ENCODE peak calls at places on chromosomes 6 and 20, in six cellular contexts. U, J, I, C, H and F are unnamed samples.

GRCh38 chr6:1598433-1598832 is 11.3 kb upstream of the FOXC1 start:
- DNase-seq in U (no peak), J (no peak), I (no peak), C (no peak), H (no peak), F (no peak)

GRCh38 chr6:28802417-28803336 is 121.1 kb downstream of the TRIM27 start:
- DNase-seq in U (no peak), J (no peak), I (peak), C (no peak), H (peak), F (peak)

GRCh38 chr20:61185181-61185580 is 66.9 kb upstream of the CDH4 start:
- DNase-seq in U (no peak), J (no peak), I (peak), C (no peak), H (no peak), F (no peak)

GRCh38 chr6:42947950-42948349 is 12.6 kb upstream of the GNMT start:
- DNase-seq in U (no peak), J (no peak), I (no peak), C (no peak), H (no peak), F (no peak)

GRCh38 chr6:98957440-98957839 is 9.7 kb upstream of the FBXL4 start:
- DNase-seq in U (peak), J (no peak), I (peak), C (no peak), H (no peak), F (peak)

GRCh38 chr6:136035378-136036070 is 184.0 kb downstream of the PDE7B start:
- DNase-seq in U (no peak), J (no peak), I (no peak), C (no peak), H (no peak), F (no peak)

GRCh38 chr6:127514396-127515227 is 4.5 kb downstream of the MTCL3 start:
- DNase-seq in U (no peak), J (no peak), I (no peak), C (peak), H (no peak), F (no peak)

GRCh38 chr6:125781307-125781868 is 9.4 kb upstream of the NCOA7 start:
- DNase-seq in U (peak), J (peak), I (no peak), C (no peak), H (no peak), F (peak)

GRCh38 chr6:88349511-88349910 is 183.4 kb upstream of the CNR1 start:
- DNase-seq in U (no peak), J (no peak), I (no peak), C (no peak), H (no peak), F (no peak)

GRCh38 chr20:61846741-61847419 is 218.8 kb downstream of the TAF4 start:
- DNase-seq in U (no peak), J (no peak), I (no peak), C (no peak), H (no peak), F (no peak)

GRCh38 chr6:28474441-28475219 is 31.3 kb upstream of the ZSCAN23 start:
- DNase-seq in U (peak), J (no peak), I (peak), C (no peak), H (peak), F (peak)

GRCh38 chr6:162179196-162179951 is 548.2 kb downstream of the PRKN start:
- DNase-seq in U (no peak), J (no peak), I (no peak), C (no peak), H (no peak), F (no peak)

GRCh38 chr6:36713846-36714245 is 16.2 kb downstream of the RAB44 start:
- DNase-seq in U (no peak), J (no peak), I (no peak), C (no peak), H (no peak), F (no peak)

GRCh38 chr20:50721881-50722281 is 9.5 kb upstream of the PARD6B start:
- DNase-seq in U (no peak), J (no peak), I (no peak), C (no peak), H (no peak), F (no peak)

GRCh38 chr6:75207211-75207984 is 1.5 kb upstream of the COL12A1 start:
- DNase-seq in U (no peak), J (no peak), I (no peak), C (no peak), H (no peak), F (no peak)

GRCh38 chr6:83891586-83891985 is 32.1 kb downstream of the CYB5R4 start:
- DNase-seq in U (no peak), J (no peak), I (no peak), C (no peak), H (no peak), F (no peak)

GRCh38 chr20:14383326-14383725 is 45.9 kb upstream of the FLRT3 start:
- DNase-seq in U (no peak), J (no peak), I (no peak), C (no peak), H (no peak), F (no peak)

GRCh38 chr20:53555081-53555480 is 38.6 kb downstream of the ZNF217 start:
- DNase-seq in U (no peak), J (no peak), I (no peak), C (no peak), H (no peak), F (peak)

GRCh38 chr6:124960757-124961467 is 1.3 kb upstream of the RNF217 start:
- DNase-seq in U (no peak), J (no peak), I (no peak), C (no peak), H (peak), F (no peak)

GRCh38 chr20:16953858-16954257 is 205.7 kb downstream of the OTOR start:
- DNase-seq in U (no peak), J (no peak), I (no peak), C (no peak), H (no peak), F (no peak)

GRCh38 chr6:67916389-67916788 is 718.7 kb upstream of the ADGRB3 start:
- DNase-seq in U (peak), J (no peak), I (peak), C (no peak), H (no peak), F (no peak)

GRCh38 chr20:36315545-36316351 is 9.6 kb downstream of the DLGAP4 start:
- DNase-seq in U (no peak), J (no peak), I (no peak), C (peak), H (no peak), F (no peak)

GRCh38 chr6:134534708-134535149 is 216.8 kb upstream of the SGK1 start:
- DNase-seq in U (no peak), J (no peak), I (peak), C (no peak), H (no peak), F (peak)

GRCh38 chr20:1381753-1382591 is 10.9 kb downstream of the FKBP1A start:
- DNase-seq in U (no peak), J (no peak), I (no peak), C (no peak), H (no peak), F (no peak)

GRCh38 chr20:51366155-51366886 is 176.2 kb downstream of the NFATC2 start:
- DNase-seq in U (peak), J (no peak), I (peak), C (no peak), H (no peak), F (peak)

GRCh38 chr6:168473197-168473596 is 32.2 kb downstream of the SMOC2 start:
- DNase-seq in U (no peak), J (no peak), I (no peak), C (no peak), H (no peak), F (no peak)

GRCh38 chr20:13262701-13263335 is 41.7 kb downstream of the ISM1 start:
- DNase-seq in U (no peak), J (no peak), I (peak), C (no peak), H (no peak), F (peak)

GRCh38 chr20:46293084-46293483 is 15.2 kb downstream of the CDH22 start:
- DNase-seq in U (peak), J (no peak), I (peak), C (no peak), H (peak), F (peak)

GRCh38 chr20:47610247-47610944 is 108.7 kb downstream of the NCOA3 start:
- DNase-seq in U (peak), J (peak), I (peak), C (no peak), H (peak), F (peak)

GRCh38 chr6:135880066-135880972 is 28.8 kb downstream of the PDE7B start:
- DNase-seq in U (peak), J (peak), I (peak), C (no peak), H (peak), F (peak)

GRCh38 chr6:19841181-19841580 is 4.0 kb downstream of the ID4 start:
- DNase-seq in U (no peak), J (no peak), I (no peak), C (no peak), H (no peak), F (no peak)

GRCh38 chr20:50859161-50859560 is 64.3 kb downstream of the BCAS4 start:
- DNase-seq in U (no peak), J (no peak), I (no peak), C (no peak), H (no peak), F (no peak)